ENCODE peak calls at places on chromosomes 3 and 15, in seven cellular contexts. Z is activated CD8-positive, alpha-beta memory T cell treated with anti-CD3 and anti-CD28 coated beads, Interleukin-2, amount 50 U/mL, for 48 hours; C is cerebellar nuclear complex; F is astrocyte of the spinal cord; V is stimulated activated naive B cell treated with anti-CD40 and anti-IgM and Interleukin-4, amounts not matched to agents 10 μg/mL and 1 μg/mL and 100 μg/mL, for 72 hours; H is nephron progenitor cell; S is GM20000. N is an unnamed sample.

GRCh38 chr3:52892625-52893311 is 4.6 kb downstream of the STIMATE start:
- DNase-seq in Z (no peak), C (no peak), F (no peak), V (no peak), H (no peak), S (peak; percentile 73), N (no peak)

GRCh38 chr3:14784087-14784596 is 34.6 kb upstream of the FGD5 start:
- DNase-seq in Z (no peak), C (no peak), F (no peak), V (no peak), H (no peak), S (no peak), N (no peak)

GRCh38 chr3:70854108-70854507 is 541.7 kb upstream of the MDFIC2 start:
- DNase-seq in Z (no peak), C (no peak), F (peak; percentile 36), V (no peak), H (no peak), S (no peak), N (no peak)

GRCh38 chr15:41797194-41797593 is 22.9 kb downstream of the MAPKBP1 start:
- DNase-seq in Z (no peak), C (no peak), F (no peak), V (peak; percentile 30), H (no peak), S (no peak), N (no peak)

GRCh38 chr3:10394491-10395025 is 73.6 kb upstream of the SEC13 start:
- DNase-seq in Z (no peak), C (no peak), F (no peak), V (no peak), H (no peak), S (no peak), N (no peak)

GRCh38 chr3:158508481-158508880 is 62.5 kb upstream of the MLF1 start:
- DNase-seq in Z (no peak), C (no peak), F (no peak), V (no peak), H (no peak), S (no peak), N (no peak)

GRCh38 chr3:177208223-177208622 is 10.9 kb upstream of the TBL1XR1 start:
- DNase-seq in Z (no peak), C (no peak), F (no peak), V (no peak), H (no peak), S (no peak), N (no peak)

GRCh38 chr3:74603292-74603691 is 11.2 kb downstream of the CNTN3 start:
- DNase-seq in Z (no peak), C (no peak), F (no peak), V (no peak), H (no peak), S (no peak), N (no peak)

GRCh38 chr3:124770341-124771082 is 40.3 kb downstream of the UMPS start:
- DNase-seq in Z (no peak), C (no peak), F (no peak), V (no peak), H (no peak), S (no peak), N (no peak)

GRCh38 chr15:39367591-39367990 is 213.3 kb upstream of the THBS1 start:
- DNase-seq in Z (no peak), C (no peak), F (no peak), V (no peak), H (no peak), S (no peak), N (no peak)

GRCh38 chr3:11727207-11727606 is 83.5 kb upstream of the VGLL4 start:
- DNase-seq in Z (no peak), C (no peak), F (no peak), V (no peak), H (no peak), S (no peak), N (no peak)

GRCh38 chr3:139540686-139541085 is 1.1 kb upstream of the RBP1 start:
- DNase-seq in Z (no peak), C (no peak), F (no peak), V (no peak), H (no peak), S (no peak), N (peak; percentile 33)

GRCh38 chr15:83904107-83904720 is 250.3 kb downstream of the ADAMTSL3 start:
- DNase-seq in Z (no peak), C (no peak), F (peak; percentile 15), V (no peak), H (no peak), S (no peak), N (no peak)

GRCh38 chr15:23866832-23867231 is 179.7 kb upstream of the NDN start:
- DNase-seq in Z (no peak), C (no peak), F (no peak), V (no peak), H (no peak), S (no peak), N (no peak)